ENCODE peak calls at places on chromosomes 3 and 15, in four cellular contexts. X is cardiac fibroblast; I is IMR-90; G is CD8-positive, alpha-beta memory T cell. C is an unnamed sample.

GRCh38 chr3:177729939-177730700 is 532.8 kb upstream of the TBL1XR1 start:
- DNase-seq in X (peak; percentile 72), I (no peak), G (no peak), C (peak; percentile 86)

GRCh38 chr3:138434276-138434874 is at the start of gene ESYT3:
- DNase-seq in X (peak; percentile 54), I (peak; percentile 43), G (no peak), C (peak; percentile 20)

GRCh38 chr15:57305009-57305408 is 71.3 kb upstream of the CGNL1 start:
- DNase-seq in X (no peak), I (no peak), G (no peak), C (no peak)

GRCh38 chr15:70259030-70259424 is 161.3 kb upstream of the TLE3 start:
- DNase-seq in X (peak; percentile 45), I (peak; percentile 62), G (peak; percentile 78), C (no peak)

GRCh38 chr3:196557236-196557635 is 11.1 kb downstream of the WDR53 start:
- DNase-seq in X (no peak), I (no peak), G (no peak), C (no peak)

GRCh38 chr3:72692959-72693518 is 155.2 kb downstream of the SHQ1 start:
- DNase-seq in X (no peak), I (no peak), G (no peak), C (no peak)

GRCh38 chr3:33174711-33175409 is 43.8 kb downstream of the SUSD5 start:
- DNase-seq in X (no peak), I (peak; percentile 10), G (no peak), C (no peak)

GRCh38 chr3:190614466-190615384 is 100.8 kb downstream of the IL1RAP start:
- DNase-seq in X (no peak), I (peak; percentile 18), G (no peak), C (no peak)

GRCh38 chr3:46897829-46898320 is 20.4 kb downstream of the PTH1R start:
- DNase-seq in X (no peak), I (no peak), G (peak; percentile 34), C (no peak)

GRCh38 chr3:194083253-194084224 is 52.4 kb upstream of the HES1 start:
- DNase-seq in X (no peak), I (no peak), G (no peak), C (no peak)

GRCh38 chr3:45795882-45796765 is at the start of gene SLC6A20:
- DNase-seq in X (no peak), I (no peak), G (no peak), C (no peak)

GRCh38 chr15:45091581-45091980 is 22.4 kb downstream of the DUOX2 start:
- DNase-seq in X (no peak), I (no peak), G (no peak), C (peak; percentile 42)

C was measured in fibroblast of gingiva.